ENCODE peak calls at places on chromosomes 13 and 19, in eight cellular contexts. Y, B, C, J, M, W, A and O are unnamed samples.

GRCh38 chr13:112725346-112726017 is 35.6 kb downstream of the ATP11A start:
- DNase-seq in Y (no peak), B (no peak), C (no peak), J (no peak), M (no peak), W (no peak), A (peak), O (no peak)

GRCh38 chr19:48963371-48964204 is 1.5 kb upstream of the FTL start:
- DNase-seq in Y (peak), B (peak), C (no peak), J (peak), M (no peak), W (peak), A (peak), O (no peak)

GRCh38 chr13:94009696-94010095 is 469.8 kb downstream of the DCT start:
- DNase-seq in Y (no peak), B (no peak), C (no peak), J (no peak), M (no peak), W (no peak), A (no peak), O (no peak)

GRCh38 chr13:34751492-34751891 is 190.6 kb upstream of the NBEA start:
- DNase-seq in Y (no peak), B (no peak), C (no peak), J (no peak), M (no peak), W (no peak), A (no peak), O (no peak)

GRCh38 chr19:38699647-38700349 is 44.5 kb downstream of the CAPN12 start:
- DNase-seq in Y (no peak), B (no peak), C (no peak), J (no peak), M (no peak), W (no peak), A (no peak), O (no peak)

GRCh38 chr13:51632643-51633357 is 48.5 kb downstream of the WDFY2 start:
- DNase-seq in Y (no peak), B (no peak), C (no peak), J (no peak), M (no peak), W (no peak), A (no peak), O (no peak)

GRCh38 chr19:861756-862528 is 2.5 kb downstream of the CFD start:
- DNase-seq in Y (no peak), B (peak), C (peak), J (no peak), M (no peak), W (peak), A (peak), O (peak)

GRCh38 chr19:11642902-11643301 is 45.6 kb downstream of the ZNF627 start:
- DNase-seq in Y (no peak), B (no peak), C (no peak), J (no peak), M (no peak), W (no peak), A (no peak), O (no peak)

GRCh38 chr19:2302319-2303208 is 5.4 kb downstream of the LINGO3 start:
- DNase-seq in Y (no peak), B (no peak), C (no peak), J (no peak), M (no peak), W (no peak), A (no peak), O (no peak)

GRCh38 chr13:41694902-41695301 is 237.6 kb downstream of the RGCC start:
- DNase-seq in Y (no peak), B (no peak), C (no peak), J (no peak), M (no peak), W (peak), A (peak), O (no peak)

GRCh38 chr19:18865106-18865972 is 30.6 kb downstream of the CERS1 start:
- DNase-seq in Y (no peak), B (no peak), C (no peak), J (no peak), M (no peak), W (no peak), A (no peak), O (no peak)

GRCh38 chr13:23673354-23673753 is 103.1 kb downstream of the TNFRSF19 start:
- DNase-seq in Y (no peak), B (no peak), C (no peak), J (no peak), M (no peak), W (peak), A (no peak), O (no peak)

GRCh38 chr13:101204270-101205011 is 211.9 kb downstream of the NALCN start:
- DNase-seq in Y (no peak), B (no peak), C (no peak), J (no peak), M (no peak), W (no peak), A (no peak), O (no peak)

GRCh38 chr13:40505196-40505595 is 161.2 kb downstream of the FOXO1 start:
- DNase-seq in Y (no peak), B (no peak), C (no peak), J (no peak), M (no peak), W (no peak), A (no peak), O (no peak)